ENCODE peak calls at places on chromosomes 11 and 22, in five cellular contexts. B, U, V, O and R are unnamed samples.

GRCh38 chr11:117181586-117182550 is 3.3 kb downstream of the SIDT2 start:
- DNase-seq in B (no peak), U (no peak), V (no peak), O (no peak), R (no peak)

GRCh38 chr11:76661306-76661751 is 9.2 kb downstream of the LRRC32 start:
- DNase-seq in B (no peak), U (no peak), V (no peak), O (no peak), R (no peak)

GRCh38 chr11:112315057-112315720 is 54.5 kb upstream of the PLET1 start:
- DNase-seq in B (no peak), U (no peak), V (no peak), O (no peak), R (no peak)

GRCh38 chr22:32649515-32650200 is 151.8 kb upstream of the TIMP3 start:
- DNase-seq in B (peak), U (no peak), V (no peak), O (no peak), R (no peak)

GRCh38 chr11:118749429-118749828 is 41.5 kb downstream of the DDX6 start:
- DNase-seq in B (no peak), U (no peak), V (no peak), O (no peak), R (no peak)

GRCh38 chr11:129324533-129325175 is 51.0 kb upstream of the BARX2 start:
- DNase-seq in B (peak), U (no peak), V (no peak), O (no peak), R (no peak)

GRCh38 chr11:86288776-86289507 is 13.1 kb upstream of the HIKESHI start:
- DNase-seq in B (peak), U (no peak), V (no peak), O (no peak), R (no peak)

GRCh38 chr11:8332196-8332595 is 68.5 kb upstream of the LMO1 start:
- DNase-seq in B (no peak), U (no peak), V (no peak), O (no peak), R (peak)

GRCh38 chr11:11400635-11401232 is 47.7 kb upstream of the CSNK2A3 start:
- DNase-seq in B (no peak), U (peak), V (peak), O (no peak), R (peak)

GRCh38 chr22:23698673-23699235 is 7.9 kb downstream of the RGL4 start:
- DNase-seq in B (no peak), U (no peak), V (no peak), O (no peak), R (no peak)

GRCh38 chr11:117978982-117979381 is 7.2 kb upstream of the IL10RA start:
- DNase-seq in B (no peak), U (no peak), V (no peak), O (peak), R (no peak)

GRCh38 chr11:119831011-119831410 is 102.0 kb upstream of the NECTIN1 start:
- DNase-seq in B (no peak), U (no peak), V (no peak), O (no peak), R (no peak)

GRCh38 chr11:119830400-119830799 is 101.4 kb upstream of the NECTIN1 start:
- DNase-seq in B (no peak), U (no peak), V (no peak), O (no peak), R (no peak)

GRCh38 chr11:119829407-119829806 is 100.4 kb upstream of the NECTIN1 start:
- DNase-seq in B (no peak), U (no peak), V (no peak), O (no peak), R (no peak)

GRCh38 chr11:119832132-119832531 is 103.1 kb upstream of the NECTIN1 start:
- DNase-seq in B (no peak), U (no peak), V (no peak), O (peak), R (no peak)

DNA sequence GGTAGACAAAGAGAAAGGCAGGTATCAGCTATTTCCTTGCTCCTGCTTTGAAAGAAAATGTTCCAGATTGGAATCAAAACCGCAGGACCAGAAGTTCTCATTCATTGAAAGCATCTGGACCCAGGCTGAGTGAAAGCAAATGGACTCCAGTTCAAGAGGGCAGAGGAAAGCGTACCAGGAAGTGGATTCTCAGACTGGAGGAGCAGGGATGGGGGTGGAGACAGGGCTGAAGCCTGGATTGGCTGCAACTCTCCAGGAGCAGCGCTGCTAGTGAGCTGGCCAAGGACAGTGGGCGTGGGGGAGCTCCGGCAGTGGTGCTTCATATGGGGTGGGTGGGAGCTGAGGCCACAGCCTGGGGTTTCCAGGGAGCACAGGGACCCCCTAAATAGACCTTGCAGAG is 103.5 kb upstream of the NECTIN1 start:
- DNase-seq in B (peak), U (peak), V (no peak), O (peak), R (no peak)
- TF ChIP-seq EZH2phosphoT487 in B (no peak), U (no peak), V (no peak), O (no peak), R (no peak)

GRCh38 chr11:79440451-79441158 is at the start of gene TENM4:
- DNase-seq in B (peak), U (peak), V (no peak), O (peak), R (no peak)

GRCh38 chr11:79438631-79439429 is 2.0 kb downstream of the TENM4 start:
- DNase-seq in B (peak), U (peak), V (no peak), O (peak), R (no peak)

GRCh38 chr11:79441159-79441875 is 487 bp upstream of the TENM4 start:
- DNase-seq in B (peak), U (peak), V (no peak), O (no peak), R (no peak)

GRCh38 chr11:79439430-79439892 is 1.4 kb downstream of the TENM4 start:
- DNase-seq in B (peak), U (no peak), V (no peak), O (peak), R (no peak)

DNA sequence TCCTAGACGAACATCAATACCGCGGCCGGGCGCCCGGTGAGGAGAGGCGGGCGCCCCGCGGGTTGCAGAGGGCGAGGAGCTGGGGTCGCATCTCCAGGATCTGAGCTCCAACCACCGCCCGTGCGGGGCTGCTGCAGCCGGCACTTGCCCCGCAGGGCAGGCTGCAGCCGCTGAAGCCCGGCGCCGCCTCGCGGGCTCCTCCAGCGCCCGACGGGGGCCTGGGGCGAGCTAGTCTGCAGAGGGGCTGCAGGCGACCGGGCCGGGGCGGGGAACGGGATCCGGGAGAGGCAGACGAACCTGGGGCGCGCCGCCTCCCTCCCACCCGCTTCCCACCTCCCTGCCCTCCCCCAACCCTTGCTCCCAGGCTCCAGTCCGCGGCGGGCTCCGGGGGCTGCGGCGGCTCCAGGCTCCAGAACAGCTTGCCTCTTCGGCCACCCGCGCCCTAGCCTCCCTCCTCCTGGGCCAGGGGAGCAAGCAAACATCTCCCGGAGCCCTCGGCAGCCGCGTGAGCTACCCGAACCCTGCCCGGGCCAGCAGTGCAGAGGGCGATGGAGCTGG is 858 bp downstream of the TENM4 start:
- DNase-seq in B (no peak), U (peak), V (no peak), O (peak), R (no peak)
- H3K4me3 ChIP-seq in B (peak), U (peak), V (no peak), O (peak), R (no peak)

GRCh38 chr11:15819679-15820286 is 536.6 kb downstream of the SOX6 start:
- DNase-seq in B (peak), U (peak), V (peak), O (no peak), R (peak)

GRCh38 chr11:15818132-15818842 is 538.1 kb downstream of the SOX6 start:
- DNase-seq in B (no peak), U (no peak), V (no peak), O (no peak), R (no peak)

GRCh38 chr11:15816270-15816871 is 540.0 kb downstream of the SOX6 start:
- DNase-seq in B (peak), U (no peak), V (no peak), O (no peak), R (no peak)

GRCh38 chr11:15816996-15817395 is 539.4 kb downstream of the SOX6 start:
- DNase-seq in B (no peak), U (no peak), V (no peak), O (no peak), R (no peak)

DNA sequence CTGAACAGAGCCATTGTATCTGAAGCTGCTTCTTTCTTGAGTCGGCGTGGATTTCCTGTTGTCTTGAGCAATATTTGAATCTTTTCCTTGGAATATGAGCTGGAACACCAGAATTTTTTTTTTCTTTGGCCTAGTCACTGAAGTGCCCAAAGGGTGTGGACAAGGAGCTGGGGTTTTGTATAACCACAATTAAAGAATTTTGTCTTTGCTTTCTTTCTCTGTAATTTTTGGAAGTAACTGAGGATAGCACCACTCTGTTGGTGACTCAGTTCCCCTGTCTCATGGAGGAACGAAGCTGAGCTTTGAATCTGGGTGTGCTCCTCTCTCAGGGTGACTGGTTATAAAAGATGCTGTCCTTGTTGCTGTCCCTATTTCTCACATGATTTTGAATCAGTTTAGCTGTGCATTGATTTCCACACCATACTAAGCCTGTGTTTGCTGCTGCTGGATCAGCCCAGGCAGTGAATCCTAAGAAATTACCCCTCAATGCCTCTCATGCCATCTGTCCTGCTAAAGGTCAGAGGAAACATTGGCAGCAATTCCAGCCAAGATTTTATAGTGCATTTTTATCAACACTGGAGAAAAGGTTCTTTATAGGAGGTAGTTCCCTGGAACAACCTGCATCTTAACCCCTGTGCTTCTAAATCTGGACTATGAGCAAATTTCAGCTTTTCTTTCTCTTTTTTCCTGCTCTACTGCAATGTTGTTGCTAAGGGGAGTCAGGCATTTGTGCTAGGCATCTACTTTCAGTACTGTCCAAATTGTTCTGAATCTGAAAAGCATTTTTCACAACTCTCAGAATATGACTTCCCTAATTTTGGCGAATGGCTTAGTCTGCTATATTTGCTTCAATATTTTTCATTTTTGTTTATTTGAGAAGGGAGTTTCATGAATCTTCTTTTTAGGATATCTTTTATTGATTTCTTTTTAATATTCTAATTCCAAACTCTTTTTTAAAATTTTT is 540.8 kb downstream of the SOX6 start:
- DNase-seq in B (peak), U (no peak), V (no peak), O (no peak), R (no peak)
- TF ChIP-seq EZH2phosphoT487 in B (no peak), U (no peak), V (no peak), O (no peak), R (no peak)

GRCh38 chr22:43150731-43151206 is 590 bp upstream of the TSPO start:
- DNase-seq in B (peak), U (no peak), V (no peak), O (no peak), R (no peak)

GRCh38 chr22:43151251-43152000 is at the start of gene TSPO:
- DNase-seq in B (peak), U (peak), V (no peak), O (peak), R (peak)

GRCh38 chr22:43153916-43154315 is 2.6 kb downstream of the TSPO start:
- DNase-seq in B (peak), U (no peak), V (no peak), O (no peak), R (no peak)

GRCh38 chr22:43152001-43152354 is 619 bp downstream of the TSPO start:
- DNase-seq in B (no peak), U (no peak), V (no peak), O (no peak), R (peak)

DNA sequence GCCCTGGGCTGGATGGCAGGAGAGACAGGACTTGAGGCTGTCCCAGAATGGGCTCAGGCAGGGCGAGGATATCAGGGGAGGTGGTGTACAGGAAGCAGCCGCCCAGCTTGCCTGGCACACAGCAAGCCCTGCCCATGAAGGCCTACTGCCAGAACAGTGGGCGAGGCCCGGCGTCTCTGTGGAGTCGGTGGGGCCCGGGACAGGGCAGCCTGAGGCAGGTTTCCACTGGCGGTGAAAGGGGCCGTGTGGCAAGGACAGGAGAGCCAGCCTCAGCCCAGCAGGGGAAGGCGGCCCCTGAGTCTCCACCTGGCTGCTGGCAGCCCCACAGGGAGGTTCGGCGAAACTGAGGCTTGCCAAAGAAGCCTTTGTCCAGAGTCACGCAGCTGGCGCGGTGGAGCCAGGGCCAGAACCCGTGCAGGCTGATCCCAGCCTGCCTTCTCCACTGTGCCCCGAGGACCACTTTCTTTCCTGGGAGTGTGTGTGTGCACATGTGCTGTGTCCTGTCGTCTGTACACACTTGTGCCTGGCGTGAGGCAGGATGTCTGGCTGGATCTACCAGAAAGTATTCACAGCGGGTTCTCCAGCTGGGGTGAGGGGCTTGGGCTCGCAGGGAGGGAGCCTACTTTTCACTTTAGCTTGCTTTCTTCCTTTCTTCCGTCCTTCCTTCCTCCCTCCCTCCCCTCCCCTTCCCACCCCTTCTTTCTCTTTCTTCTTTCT is 1.2 kb downstream of the TSPO start:
- DNase-seq in B (peak), U (no peak), V (no peak), O (peak), R (peak)
- H3K4me3 ChIP-seq in B (peak), U (no peak), V (peak), O (peak), R (peak)

GRCh38 chr22:38413085-38414008 is 41.7 kb downstream of the KCNJ4 start:
- DNase-seq in B (peak), U (no peak), V (no peak), O (no peak), R (no peak)
- TF ChIP-seq EZH2phosphoT487 in B (no peak), U (no peak), V (no peak), O (no peak), R (no peak)

GRCh38 chr11:65434057-65434666 is 11.6 kb downstream of the NEAT1 start:
- DNase-seq in B (peak), U (no peak), V (no peak), O (no peak), R (no peak)
- H3K4me3 ChIP-seq in B (peak), U (no peak), V (no peak), O (peak), R (peak)

DNA sequence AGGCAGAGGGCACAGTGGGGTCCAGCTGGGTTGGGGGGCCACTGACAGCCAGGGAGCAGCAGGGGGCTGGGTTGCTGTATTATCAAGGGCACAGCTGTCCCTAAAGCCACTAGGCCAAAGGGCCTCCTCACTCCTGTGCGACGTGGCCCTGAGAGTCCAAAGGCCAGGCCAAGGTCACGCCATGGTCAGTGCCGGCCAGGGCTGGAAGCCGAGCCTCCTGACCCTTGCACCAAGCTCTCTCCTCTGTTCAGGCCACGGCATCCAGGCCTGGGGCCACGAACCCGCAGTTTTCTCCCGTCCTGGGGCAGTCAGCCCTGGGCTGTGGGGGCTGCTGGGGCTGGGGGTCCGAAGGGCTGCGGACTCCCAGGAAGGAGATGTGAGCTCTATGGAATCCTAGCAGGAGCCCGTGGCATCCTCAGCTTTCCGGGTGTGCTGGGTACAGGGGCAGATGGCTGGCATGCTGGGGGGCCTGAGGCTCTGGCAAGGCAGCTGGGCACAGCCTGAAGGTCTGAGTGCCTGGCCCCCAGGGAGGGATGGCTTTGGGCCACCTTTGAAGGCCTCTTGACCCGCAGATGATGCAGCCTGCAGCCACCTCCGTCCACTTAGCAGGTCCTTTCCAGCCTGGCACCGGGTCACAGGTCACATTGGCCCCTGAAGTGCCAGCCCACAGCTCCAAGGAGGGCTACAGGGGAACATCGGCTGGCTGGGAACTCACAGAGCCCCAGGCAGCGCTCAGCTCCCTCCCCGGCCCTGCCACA is 17.3 kb upstream of the PPARA start:
- DNase-seq in B (no peak), U (no peak), V (no peak), O (no peak), R (no peak)
- TF ChIP-seq EZH2phosphoT487 in B (no peak), U (no peak), V (no peak), O (no peak), R (no peak)

GRCh38 chr22:45678961-45679912 is 7.6 kb downstream of the ATXN10 start:
- DNase-seq in B (peak), U (no peak), V (no peak), O (no peak), R (no peak)
- H3K4me3 ChIP-seq in B (peak), U (no peak), V (no peak), O (no peak), R (no peak)